ENCODE peak calls at places on chromosome 6, in five cellular contexts. One of them, this sample, is unnamed.

GRCh38 chr6:119028106-119028505 is 50.4 kb downstream of the FAM184A start:
- DNase-seq in ACHN: no peak
- DNase-seq in anterior cingulate cortex: no peak
- DNase-seq in NCI-H460: no peak
- DNase-seq in EH: no peak
- DNase-seq in this sample: no peak

GRCh38 chr6:14819001-14819400 is 426.9 kb upstream of the JARID2 start:
- DNase-seq in ACHN: no peak
- DNase-seq in anterior cingulate cortex: no peak
- DNase-seq in NCI-H460: no peak
- DNase-seq in EH: no peak
- DNase-seq in this sample: no peak

GRCh38 chr6:3961581-3962225 is 112.5 kb downstream of the FAM50B start:
- DNase-seq in ACHN: no peak
- DNase-seq in anterior cingulate cortex: no peak
- DNase-seq in NCI-H460: no peak
- DNase-seq in EH: peak; percentile 47
- DNase-seq in this sample: no peak

GRCh38 chr6:89970609-89971337 is 76.5 kb downstream of the GJA10 start:
- DNase-seq in ACHN: peak; percentile 56
- DNase-seq in anterior cingulate cortex: peak; percentile 31
- DNase-seq in NCI-H460: peak; percentile 41
- DNase-seq in EH: peak; percentile 69
- DNase-seq in this sample: peak; percentile 67

GRCh38 chr6:144544266-144544830 is 259.2 kb downstream of the UTRN start:
- DNase-seq in ACHN: no peak
- DNase-seq in anterior cingulate cortex: no peak
- DNase-seq in NCI-H460: no peak
- DNase-seq in EH: no peak
- DNase-seq in this sample: no peak

GRCh38 chr6:41288025-41288777 is 1.7 kb upstream of the TREM1 start:
- DNase-seq in ACHN: no peak
- DNase-seq in anterior cingulate cortex: no peak
- DNase-seq in NCI-H460: no peak
- DNase-seq in EH: peak; percentile 9
- DNase-seq in this sample: no peak

GRCh38 chr6:135909737-135910387 is 58.4 kb downstream of the PDE7B start:
- DNase-seq in ACHN: peak; percentile 62
- DNase-seq in anterior cingulate cortex: no peak
- DNase-seq in NCI-H460: peak; percentile 24
- DNase-seq in EH: no peak
- DNase-seq in this sample: peak; percentile 48

GRCh38 chr6:19309661-19310060 is 527.5 kb upstream of the ID4 start:
- DNase-seq in ACHN: no peak
- DNase-seq in anterior cingulate cortex: no peak
- DNase-seq in NCI-H460: no peak
- DNase-seq in EH: no peak
- DNase-seq in this sample: no peak

GRCh38 chr6:79570802-79571367 is 33.7 kb upstream of the LCA5 start:
- DNase-seq in ACHN: peak; percentile 40
- DNase-seq in anterior cingulate cortex: no peak
- DNase-seq in NCI-H460: no peak
- DNase-seq in EH: peak; percentile 39
- DNase-seq in this sample: peak; percentile 54

This sample was measured in SK-N-DZ.